ENCODE peak calls at places on chromosomes 6 and 20, in eight cellular contexts. U is uterus, E is neural progenitor cell, A is adrenal gland, M is fibroblast of pulmonary artery, Z is kidney epithelial cell, Y is neural crest cell, Q is OCI-LY7. F is an unnamed sample.

GRCh38 chr20:35539756-35540212 is 2.1 kb upstream of the ERGIC3 start:
- DNase-seq in U (no peak), E (peak), A (no peak), M (peak), Z (no peak), Y (peak), Q (peak), F (peak)

GRCh38 chr6:48957781-48958180 is 505.3 kb downstream of the MMUT start:
- DNase-seq in U (no peak), E (no peak), A (no peak), M (peak), Z (no peak), Y (no peak), Q (no peak), F (no peak)

GRCh38 chr6:96124778-96125177 is 109.0 kb downstream of the FUT9 start:
- DNase-seq in U (no peak), E (no peak), A (no peak), M (no peak), Z (peak), Y (no peak), Q (no peak), F (no peak)

GRCh38 chr20:56414842-56415765 is 3.0 kb downstream of the CASS4 start:
- DNase-seq in U (no peak), E (no peak), A (no peak), M (peak), Z (no peak), Y (no peak), Q (no peak), F (no peak)

GRCh38 chr20:63837475-63837874 is 6.4 kb upstream of the ZBTB46 start:
- DNase-seq in U (no peak), E (no peak), A (no peak), M (no peak), Z (no peak), Y (no peak), Q (no peak), F (no peak)

GRCh38 chr6:14732845-14733757 is 512.8 kb upstream of the JARID2 start:
- DNase-seq in U (no peak), E (no peak), A (no peak), M (peak), Z (peak), Y (no peak), Q (no peak), F (no peak)

GRCh38 chr20:63791497-63792156 is 39.4 kb downstream of the ZBTB46 start:
- DNase-seq in U (peak), E (no peak), A (no peak), M (no peak), Z (no peak), Y (peak), Q (no peak), F (peak)

GRCh38 chr6:97059473-97059872 is 134.9 kb downstream of the KLHL32 start:
- DNase-seq in U (no peak), E (peak), A (no peak), M (peak), Z (no peak), Y (no peak), Q (peak), F (no peak)

GRCh38 chr6:114740547-114740946 is 397.7 kb upstream of the HS3ST5 start:
- DNase-seq in U (no peak), E (no peak), A (no peak), M (no peak), Z (peak), Y (no peak), Q (no peak), F (no peak)

GRCh38 chr6:156685823-156686428 is 91.3 kb upstream of the ARID1B start:
- DNase-seq in U (peak), E (no peak), A (no peak), M (no peak), Z (no peak), Y (peak), Q (peak), F (no peak)

GRCh38 chr6:108492131-108492766 is 68.5 kb upstream of the FOXO3 start:
- DNase-seq in U (no peak), E (peak), A (peak), M (peak), Z (peak), Y (no peak), Q (peak), F (no peak)
- TF ChIP-seq CTCF in U (peak), E (peak), A (peak), M (peak), Z (peak), Y (peak), Q (peak), F (peak)

GRCh38 chr6:32968770-32969684 is 633 bp downstream of the BRD2 start:
- DNase-seq in U (peak), E (peak), A (peak), M (peak), Z (no peak), Y (peak), Q (peak), F (peak)
- TF ChIP-seq CTCF in U (peak), E (peak), A (no peak), M (peak), Z (no peak), Y (peak), Q (peak), F (no peak)

GRCh38 chr6:110748458-110748857 is 66.8 kb downstream of the CDK19 start:
- DNase-seq in U (no peak), E (no peak), A (no peak), M (no peak), Z (no peak), Y (no peak), Q (no peak), F (no peak)

GRCh38 chr6:110746680-110747079 is 68.6 kb downstream of the CDK19 start:
- DNase-seq in U (no peak), E (no peak), A (no peak), M (peak), Z (peak), Y (no peak), Q (no peak), F (no peak)

GRCh38 chr6:110741517-110741916 is 73.8 kb downstream of the CDK19 start:
- DNase-seq in U (no peak), E (no peak), A (no peak), M (no peak), Z (no peak), Y (no peak), Q (no peak), F (no peak)

DNA sequence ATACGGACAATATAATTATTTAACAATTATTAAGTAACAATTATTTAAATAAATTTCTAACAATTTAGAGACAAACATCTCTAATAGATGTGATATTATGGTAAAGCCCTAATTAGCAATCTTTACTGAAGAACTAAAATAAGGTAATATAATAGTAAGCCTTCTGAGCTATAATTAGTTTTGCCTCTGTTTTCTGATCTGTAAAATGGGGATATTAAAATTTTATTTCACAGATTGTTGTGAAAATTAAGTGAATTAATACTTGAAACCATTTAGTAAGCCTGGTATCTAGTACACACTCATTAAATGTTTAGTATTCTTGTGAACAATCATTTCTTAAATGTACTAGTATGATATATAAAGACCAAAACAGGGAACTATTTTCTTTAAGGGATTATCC is 70.3 kb downstream of the CDK19 start:
- DNase-seq in U (no peak), E (no peak), A (no peak), M (no peak), Z (no peak), Y (no peak), Q (no peak), F (no peak)
- TF ChIP-seq CTCF in U (no peak), E (no peak), A (no peak), M (no peak), Z (no peak), Y (no peak), Q (no peak), F (no peak)

GRCh38 chr6:87721311-87721710 is 19.3 kb upstream of the AKIRIN2 start:
- DNase-seq in U (no peak), E (no peak), A (no peak), M (no peak), Z (no peak), Y (no peak), Q (no peak), F (no peak)

GRCh38 chr6:87723727-87724078 is 21.7 kb upstream of the AKIRIN2 start:
- DNase-seq in U (no peak), E (no peak), A (no peak), M (no peak), Z (no peak), Y (no peak), Q (no peak), F (no peak)

GRCh38 chr6:87722831-87723726 is 21.0 kb upstream of the AKIRIN2 start:
- DNase-seq in U (no peak), E (peak), A (peak), M (peak), Z (peak), Y (no peak), Q (peak), F (no peak)

GRCh38 chr6:87728706-87729105 is 26.7 kb upstream of the AKIRIN2 start:
- DNase-seq in U (no peak), E (no peak), A (no peak), M (no peak), Z (no peak), Y (no peak), Q (no peak), F (no peak)

DNA sequence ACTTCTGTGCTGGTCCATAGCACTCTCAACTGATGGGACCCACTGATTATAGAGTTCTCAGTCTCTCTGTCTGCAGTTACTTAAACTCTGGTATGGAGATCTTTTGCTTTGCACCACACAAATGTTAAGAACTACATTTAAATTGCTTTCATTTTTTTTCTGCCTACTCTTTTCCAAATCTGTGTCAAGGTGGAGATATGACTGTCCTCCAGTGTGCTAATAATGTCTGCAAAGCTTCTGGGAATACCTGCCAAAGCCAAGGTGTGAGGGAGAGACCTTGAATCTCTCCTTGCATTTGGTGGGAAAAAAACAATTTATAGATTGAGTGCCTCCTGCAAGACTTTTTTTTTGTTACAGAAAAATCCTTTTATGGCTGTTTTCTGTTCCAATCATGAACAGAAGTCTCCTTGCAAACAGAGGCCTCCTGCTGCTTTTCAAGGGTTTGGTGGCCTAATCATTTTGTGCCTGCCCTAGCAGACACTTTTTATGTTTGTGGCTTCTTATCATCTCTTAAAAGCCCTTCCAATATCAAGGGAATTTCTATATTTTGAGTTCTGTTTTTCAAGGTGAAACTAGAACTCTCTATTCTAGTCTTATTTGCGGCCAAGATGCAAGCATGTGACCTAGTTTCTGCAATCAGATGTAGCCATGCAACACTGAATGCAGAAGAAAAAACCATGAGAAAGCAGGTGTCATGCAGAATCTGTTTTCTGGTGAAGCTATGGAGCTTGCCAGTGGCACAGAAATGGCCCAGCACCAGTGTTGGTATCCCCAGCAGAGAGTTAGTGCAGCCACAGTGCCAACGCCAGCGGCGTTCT is 23.2 kb upstream of the AKIRIN2 start:
- DNase-seq in U (no peak), E (no peak), A (no peak), M (no peak), Z (no peak), Y (no peak), Q (peak), F (no peak)
- TF ChIP-seq CTCF in U (no peak), E (no peak), A (no peak), M (no peak), Z (no peak), Y (no peak), Q (no peak), F (no peak)

DNA sequence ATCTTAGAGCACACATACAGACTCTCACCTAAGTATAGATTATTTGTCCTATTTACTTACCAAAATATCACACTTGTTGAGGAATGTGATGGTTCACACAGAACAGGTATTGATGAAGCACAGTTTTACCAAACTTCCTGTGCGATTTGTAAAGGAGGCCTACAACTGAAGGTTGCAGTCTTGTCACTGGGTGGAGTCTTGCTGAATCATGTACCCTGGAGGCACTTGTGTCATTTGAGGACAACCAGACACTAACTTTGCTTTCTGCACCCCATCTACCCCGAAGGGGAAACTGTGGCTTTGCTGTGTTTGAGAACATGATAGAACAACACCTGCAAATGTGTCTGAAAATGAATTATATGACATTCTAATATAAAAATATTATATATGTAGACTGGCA is 32.4 kb upstream of the HINT3 start:
- DNase-seq in U (no peak), E (no peak), A (no peak), M (no peak), Z (no peak), Y (no peak), Q (no peak), F (no peak)
- TF ChIP-seq CTCF in U (no peak), E (no peak), A (no peak), M (no peak), Z (no peak), Y (no peak), Q (no peak), F (no peak)

GRCh38 chr20:46128310-46129151 is 10.4 kb downstream of the CD40 start:
- DNase-seq in U (no peak), E (peak), A (peak), M (peak), Z (no peak), Y (peak), Q (peak), F (peak)
- TF ChIP-seq CTCF in U (peak), E (peak), A (peak), M (peak), Z (peak), Y (peak), Q (peak), F (peak)

DNA sequence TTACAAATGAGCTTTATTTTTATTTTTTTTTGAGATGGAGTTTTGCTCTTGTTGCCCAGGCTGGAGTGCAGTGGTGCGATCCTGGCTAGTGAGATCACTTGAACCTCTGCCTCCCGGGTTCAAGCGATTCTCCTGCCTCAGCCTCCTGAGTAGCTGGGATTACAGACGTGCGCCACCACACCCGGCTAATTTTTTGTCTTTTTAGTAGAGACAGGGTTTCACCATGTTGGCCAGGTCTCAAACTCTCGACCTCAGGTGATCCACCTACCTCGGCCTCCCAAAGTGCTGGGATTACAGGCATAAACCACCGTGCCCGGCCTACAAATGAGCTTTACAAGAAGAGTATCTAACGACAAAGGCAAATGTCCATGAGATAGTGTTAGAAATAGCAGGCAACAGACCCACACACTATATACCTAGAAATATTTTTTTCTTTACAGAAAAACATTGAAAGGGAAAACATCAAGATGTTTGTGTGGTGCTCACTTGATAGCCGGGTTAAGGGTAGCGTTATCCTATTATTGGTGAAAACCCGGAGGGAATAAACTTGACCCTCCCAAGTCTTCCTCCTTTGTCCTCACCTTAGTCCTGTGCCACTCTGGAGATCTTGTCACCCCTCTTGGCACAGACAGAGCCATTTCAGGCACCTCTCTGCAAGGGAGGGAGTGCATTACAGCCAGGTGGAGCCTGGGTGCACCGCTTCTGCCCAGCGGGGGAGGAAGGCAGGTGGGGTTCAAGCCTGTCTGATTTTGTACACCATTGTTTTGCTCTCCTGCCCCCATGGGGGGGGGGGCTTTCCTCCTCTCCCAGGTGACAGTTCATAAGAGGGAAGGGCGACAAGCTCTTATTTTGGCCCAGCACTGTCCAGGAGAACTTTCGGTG is 21.0 kb upstream of the AVP start:
- DNase-seq in U (no peak), E (no peak), A (no peak), M (no peak), Z (no peak), Y (no peak), Q (no peak), F (no peak)
- TF ChIP-seq CTCF in U (no peak), E (no peak), A (no peak), M (no peak), Z (no peak), Y (no peak), Q (peak), F (no peak)

GRCh38 chr20:31547017-31547675 is 32.9 kb downstream of the HM13 start:
- DNase-seq in U (peak), E (peak), A (peak), M (peak), Z (no peak), Y (peak), Q (peak), F (peak)
- TF ChIP-seq CTCF in U (no peak), E (peak), A (no peak), M (no peak), Z (no peak), Y (no peak), Q (no peak), F (no peak)

GRCh38 chr20:38290829-38291581 is 13.0 kb upstream of the BPI start:
- DNase-seq in U (no peak), E (peak), A (no peak), M (peak), Z (peak), Y (peak), Q (no peak), F (peak)
- TF ChIP-seq CTCF in U (peak), E (peak), A (no peak), M (peak), Z (peak), Y (peak), Q (peak), F (peak)

GRCh38 chr6:31922942-31923341 is 4.6 kb upstream of the C2 start:
- DNase-seq in U (peak), E (peak), A (no peak), M (peak), Z (no peak), Y (no peak), Q (peak), F (no peak)
- TF ChIP-seq CTCF in U (peak), E (peak), A (no peak), M (peak), Z (peak), Y (no peak), Q (peak), F (no peak)

F was measured in nephron progenitor cell.